ENCODE peak calls at places on chromosomes 16 and 17, in ten cellular contexts. X is WTC11; H is uterus; W is CD4-positive, alpha-beta T cell; F is breast epithelium; E is SK-N-SH; Q is astrocyte; C is AG04449; S is fibroblast of lung; R is pancreas. B is an unnamed sample.

GRCh38 chr16:69186642-69187386 is at the start of gene SNTB2:
- DNase-seq in X (peak; percentile 95), C (no peak), R (peak; percentile 92), Q (peak; percentile 69), S (peak; percentile 84), H (peak; percentile 92), F (peak; percentile 88), W (peak; percentile 77), E (peak; percentile 96), B (peak; percentile 95)

GRCh38 chr17:59893617-59894100 is 738 bp downstream of the RPS6KB1 start:
- DNase-seq in F (no peak), H (no peak), R (no peak), X (no peak), W (no peak), Q (no peak), C (no peak), S (peak; percentile 18), E (peak; percentile 45), B (no peak)

GRCh38 chr17:81656118-81656743 is at the start of gene PDE6G:
- DNase-seq in H (no peak), F (no peak), X (no peak), Q (no peak), E (no peak), W (no peak), S (no peak), C (no peak), R (no peak), B (no peak)

GRCh38 chr16:68377221-68377620 is 66.4 kb downstream of the PRMT7 start:
- DNase-seq in R (no peak), H (no peak), E (no peak), X (no peak), Q (no peak), W (no peak), C (no peak), F (no peak), S (no peak), B (no peak)

GRCh38 chr16:27671410-27671809 is 121.5 kb downstream of the KATNIP start:
- DNase-seq in F (no peak), W (no peak), H (no peak), R (no peak), E (no peak), S (no peak), C (no peak), X (peak; percentile 22), Q (no peak), B (no peak)

GRCh38 chr17:81517339-81518112 is 4.9 kb upstream of the ACTG1 start:
- DNase-seq in E (no peak), W (no peak), X (no peak), S (no peak), H (peak; percentile 31), F (no peak), Q (no peak), R (peak; percentile 30), C (no peak), B (no peak)

GRCh38 chr16:5374184-5374583 is 276.6 kb upstream of the EEF2KMT start:
- DNase-seq in F (no peak), W (no peak), X (no peak), E (no peak), C (no peak), S (no peak), Q (no peak), H (no peak), R (no peak), B (no peak)

GRCh38 chr16:21996923-21997692 is 3.8 kb downstream of the PDZD9 start:
- DNase-seq in X (no peak), C (no peak), Q (no peak), F (no peak), H (no peak), W (no peak), S (no peak), E (no peak), R (no peak), B (no peak)

GRCh38 chr16:50692999-50693781 is at the start of gene NOD2:
- DNase-seq in F (no peak), E (peak; percentile 91), Q (peak; percentile 10), H (peak; percentile 27), S (no peak), X (peak; percentile 52), W (no peak), C (no peak), R (no peak), B (no peak)

GRCh38 chr17:8468988-8469387 is 33.3 kb downstream of the NDEL1 start:
- DNase-seq in W (no peak), Q (no peak), S (no peak), E (no peak), H (no peak), R (no peak), F (no peak), X (no peak), C (no peak), B (no peak)

GRCh38 chr16:84254080-84254479 is 14.3 kb upstream of the KCNG4 start:
- DNase-seq in F (no peak), E (no peak), H (no peak), C (no peak), R (no peak), X (no peak), S (no peak), Q (no peak), W (no peak), B (no peak)

DNA sequence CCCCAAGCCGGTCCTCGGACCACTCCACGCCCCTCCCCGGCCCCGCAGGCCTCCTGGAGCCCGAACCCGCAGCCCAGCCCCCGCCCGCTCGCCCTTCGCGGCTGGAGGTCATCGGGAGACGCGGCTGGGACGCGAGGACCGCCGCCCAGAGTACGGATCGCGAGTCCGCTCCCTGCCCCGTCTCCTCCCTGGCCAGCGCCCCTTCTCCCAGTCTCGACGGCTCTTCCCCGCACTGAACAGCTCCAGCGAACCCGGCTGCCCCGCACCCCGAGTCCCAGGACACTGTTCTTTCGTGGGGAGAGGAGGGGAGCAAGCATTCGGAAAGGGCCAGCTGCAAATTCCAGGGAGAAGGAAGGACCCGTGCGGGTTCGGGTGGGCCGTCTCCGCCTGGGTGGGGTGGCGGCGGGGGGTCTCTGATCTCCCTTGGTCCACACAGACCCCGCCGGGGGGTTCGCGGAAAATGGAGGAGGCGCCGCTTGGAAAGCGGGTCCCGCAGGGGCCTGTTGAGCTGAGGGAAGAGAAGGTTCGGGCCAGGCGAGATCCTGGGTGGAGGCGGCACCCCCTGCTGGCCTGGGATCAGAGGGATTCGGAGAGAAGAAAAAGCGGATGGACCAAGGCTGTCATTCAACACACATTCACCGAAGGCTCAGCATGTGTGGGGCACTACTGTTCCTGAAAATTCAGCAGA is 632 bp upstream of the RTN4RL1 start:
- DNase-seq in F (peak; percentile 52), S (peak; percentile 72), R (peak; percentile 79), W (no peak), C (no peak), X (peak; percentile 62), H (peak; percentile 67), Q (no peak), E (peak; percentile 93), B (no peak)
- TF ChIP-seq CTCF in F (peak; percentile 54), S (peak; percentile 72), R (peak; percentile 65), W (peak; percentile 23), C (peak; percentile 84), X (no peak), H (peak; percentile 77), Q (peak; percentile 43), E (peak; percentile 78), B (peak; percentile 77)

GRCh38 chr17:68600123-68600880 is 865 bp downstream of the FAM20A start:
- DNase-seq in X (peak; percentile 81), R (peak; percentile 26), S (no peak), C (no peak), W (no peak), E (peak; percentile 78), Q (no peak), H (peak; percentile 68), F (no peak), B (peak; percentile 70)
- TF ChIP-seq CTCF in X (no peak), R (no peak), S (peak; percentile 9), C (no peak), W (no peak), E (no peak), Q (no peak), H (peak; percentile 67), F (no peak), B (peak; percentile 35)

GRCh38 chr16:62041401-62041800 is 5.2 kb upstream of the CDH8 start:
- DNase-seq in Q (peak; percentile 20), C (peak; percentile 7), X (peak; percentile 34), E (peak; percentile 43), S (no peak), F (no peak), H (no peak), R (no peak), W (no peak), B (no peak)
- TF ChIP-seq CTCF in Q (peak; percentile 54), C (peak; percentile 58), X (peak; percentile 28), E (peak; percentile 60), S (no peak), F (no peak), H (no peak), R (no peak), W (no peak), B (peak; percentile 77)

GRCh38 chr17:78142113-78142861 is 3.9 kb upstream of the C17orf99 start:
- DNase-seq in H (no peak), R (peak; percentile 82), X (no peak), E (no peak), Q (peak; percentile 49), S (peak; percentile 45), W (no peak), C (no peak), F (peak; percentile 89), B (no peak)

GRCh38 chr17:78144146-78144719 is 2.0 kb upstream of the C17orf99 start:
- DNase-seq in C (no peak), E (peak; percentile 73), F (peak; percentile 56), H (peak; percentile 84), S (peak; percentile 96), W (no peak), X (no peak), Q (peak; percentile 25), R (peak; percentile 86), B (no peak)

GRCh38 chr17:78144736-78145641 is 1.2 kb upstream of the C17orf99 start:
- DNase-seq in X (no peak), R (peak; percentile 95), Q (no peak), W (no peak), C (no peak), E (no peak), S (peak; percentile 82), F (peak; percentile 61), H (peak; percentile 64), B (no peak)

GRCh38 chr17:78141437-78142112 is 4.6 kb upstream of the C17orf99 start:
- DNase-seq in F (no peak), C (no peak), R (no peak), S (no peak), W (no peak), X (no peak), Q (no peak), H (no peak), E (no peak), B (no peak)

DNA sequence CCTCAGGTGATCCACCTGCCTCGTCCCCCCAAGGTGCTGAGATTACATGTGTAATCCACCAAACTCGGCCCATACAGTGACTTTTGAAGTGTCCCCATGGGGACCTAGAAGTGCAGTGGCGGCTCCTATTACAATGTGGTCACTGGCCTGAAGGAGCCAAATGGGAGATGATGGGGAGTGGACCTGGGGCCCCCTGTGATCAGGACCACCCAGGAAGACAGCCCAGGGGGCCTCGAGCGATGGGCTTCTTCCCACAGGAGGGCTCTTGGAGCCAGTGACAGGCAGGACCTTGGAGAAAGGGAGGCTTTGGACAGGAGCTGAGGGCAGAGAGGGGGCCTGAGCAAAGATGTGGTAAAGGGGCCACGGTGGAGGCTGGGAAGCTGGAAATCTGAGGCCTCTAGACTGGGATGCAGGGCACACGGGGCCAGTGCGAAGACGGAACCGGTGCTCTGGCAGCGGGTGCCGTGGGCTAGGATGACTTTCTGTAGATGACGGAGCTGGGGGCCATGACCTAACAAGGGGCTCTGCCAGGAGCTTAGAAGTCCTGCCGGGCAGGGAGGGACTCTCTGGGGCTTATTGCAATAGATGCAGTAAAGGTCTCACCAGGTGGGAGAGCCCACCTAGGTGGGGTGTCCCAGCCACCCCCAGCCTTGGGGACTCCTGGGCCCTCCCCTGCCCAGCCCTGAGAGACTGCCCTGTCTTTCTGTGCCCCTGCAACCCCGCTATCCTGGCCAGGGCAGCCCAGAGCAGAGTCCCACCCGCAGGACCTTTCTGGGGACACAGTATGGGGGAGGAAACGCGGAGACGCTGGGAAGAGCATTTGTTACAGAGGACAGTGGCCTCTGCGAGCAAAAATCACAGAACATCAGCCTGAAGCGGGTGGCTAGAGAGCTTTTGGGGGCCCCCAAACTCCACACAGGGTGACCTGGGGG is 2.7 kb upstream of the C17orf99 start:
- DNase-seq in X (no peak), R (peak; percentile 18), H (no peak), Q (no peak), W (no peak), F (no peak), C (no peak), S (no peak), E (no peak), B (no peak)
- TF ChIP-seq CTCF in X (no peak), R (no peak), H (no peak), Q (no peak), W (no peak), F (no peak), C (no peak), S (no peak), E (no peak), B (no peak)